ENCODE peak calls at places on chromosomes 3 and 15, in five cellular contexts. U is glomerular endothelial cell, W is hepatic stellate cell, D is hypothalamus, I is AG08395. J is an unnamed sample.

GRCh38 chr3:158769519-158770253 is 32.2 kb upstream of the MFSD1 start:
- DNase-seq in W (no peak), U (no peak), I (no peak), D (no peak), J (no peak)

GRCh38 chr3:57646723-57647122 is 46.2 kb downstream of the DENND6A start:
- DNase-seq in U (no peak), D (no peak), I (peak; percentile 54), W (peak; percentile 43), J (peak; percentile 58)

GRCh38 chr3:179666030-179666429 is 13.2 kb downstream of the USP13 start:
- DNase-seq in W (no peak), I (no peak), U (no peak), D (no peak), J (no peak)

GRCh38 chr3:81425198-81425868 is 336.1 kb downstream of the GBE1 start:
- DNase-seq in U (peak; percentile 72), D (no peak), I (peak; percentile 8), W (no peak), J (no peak)

GRCh38 chr3:38379201-38379770 is 32.7 kb downstream of the XYLB start:
- DNase-seq in D (no peak), W (no peak), U (no peak), I (no peak), J (no peak)

GRCh38 chr3:181274025-181274424 is 284.5 kb upstream of the DNAJC19 start:
- DNase-seq in U (no peak), I (no peak), W (no peak), D (no peak), J (no peak)

GRCh38 chr3:165854696-165855095 is 17.5 kb upstream of the BCHE start:
- DNase-seq in U (peak; percentile 20), W (peak; percentile 1), D (no peak), I (peak; percentile 1), J (no peak)

GRCh38 chr3:152398495-152398894 is 129.8 kb downstream of the MBNL1 start:
- DNase-seq in W (no peak), D (no peak), I (no peak), U (no peak), J (no peak)

GRCh38 chr15:91984006-91984405 is 130.5 kb downstream of the SLCO3A1 start:
- DNase-seq in W (no peak), D (no peak), I (no peak), U (no peak), J (no peak)